ENCODE peak calls at places on chromosome 16, in five cellular contexts. A is A549, E is testis, Y is heart left ventricle, P is transverse colon. D is an unnamed sample.

GRCh38 chr16:46972429-46972970 is 974 bp downstream of the DNAJA2 start:
- DNase-seq in Y (no peak), E (peak), A (peak), P (no peak), D (no peak)

GRCh38 chr16:48212033-48212432 is 32.1 kb upstream of the LONP2 start:
- DNase-seq in Y (no peak), A (no peak), E (no peak), P (no peak), D (no peak)

GRCh38 chr16:86158688-86159360 is 259.9 kb downstream of the IRF8 start:
- DNase-seq in Y (no peak), A (peak), E (no peak), P (no peak), D (no peak)

GRCh38 chr16:85422374-85423185 is 190.5 kb upstream of the GSE1 start:
- DNase-seq in A (peak), Y (no peak), P (peak), E (peak), D (peak)

GRCh38 chr16:34802396-34802795 is 1343.0 kb downstream of the TP53TG3F start:
- DNase-seq in Y (no peak), A (no peak), E (no peak), P (no peak), D (no peak)

GRCh38 chr16:56029026-56029425 is 153.9 kb upstream of the CES5A start:
- DNase-seq in P (no peak), E (no peak), Y (no peak), A (no peak), D (no peak)

GRCh38 chr16:23155445-23156049 is 6.3 kb upstream of the USP31 start:
- DNase-seq in A (peak), E (peak), P (peak), Y (no peak), D (peak)

GRCh38 chr16:64122177-64122576 is 999.7 kb downstream of the CDH11 start:
- DNase-seq in A (no peak), Y (no peak), E (no peak), P (no peak), D (no peak)

GRCh38 chr16:50238314-50238713 is 28.0 kb upstream of the ADCY7 start:
- DNase-seq in E (no peak), Y (no peak), P (no peak), A (no peak), D (no peak)

GRCh38 chr16:31913668-31914067 is 40.1 kb downstream of the ZNF267 start:
- DNase-seq in P (no peak), A (no peak), Y (no peak), E (no peak), D (no peak)

GRCh38 chr16:66924527-66925321 is 611 bp downstream of the RRAD start:
- DNase-seq in P (peak), A (no peak), E (peak), Y (peak), D (peak)
- H3K27ac ChIP-seq in P (peak), A (peak), E (peak), Y (peak), D (peak)

GRCh38 chr16:83901101-83901500 is 2.2 kb downstream of the MLYCD start:
- DNase-seq in Y (no peak), E (no peak), A (no peak), P (no peak), D (no peak)

GRCh38 chr16:83898463-83899271 is at the start of gene MLYCD:
- DNase-seq in A (peak), Y (peak), E (peak), P (peak), D (peak)

GRCh38 chr16:83899978-83900377 is 1.1 kb downstream of the MLYCD start:
- DNase-seq in P (no peak), A (no peak), Y (no peak), E (no peak), D (no peak)

GRCh38 chr16:83900611-83901010 is 1.7 kb downstream of the MLYCD start:
- DNase-seq in P (no peak), Y (no peak), E (no peak), A (no peak), D (no peak)

DNA sequence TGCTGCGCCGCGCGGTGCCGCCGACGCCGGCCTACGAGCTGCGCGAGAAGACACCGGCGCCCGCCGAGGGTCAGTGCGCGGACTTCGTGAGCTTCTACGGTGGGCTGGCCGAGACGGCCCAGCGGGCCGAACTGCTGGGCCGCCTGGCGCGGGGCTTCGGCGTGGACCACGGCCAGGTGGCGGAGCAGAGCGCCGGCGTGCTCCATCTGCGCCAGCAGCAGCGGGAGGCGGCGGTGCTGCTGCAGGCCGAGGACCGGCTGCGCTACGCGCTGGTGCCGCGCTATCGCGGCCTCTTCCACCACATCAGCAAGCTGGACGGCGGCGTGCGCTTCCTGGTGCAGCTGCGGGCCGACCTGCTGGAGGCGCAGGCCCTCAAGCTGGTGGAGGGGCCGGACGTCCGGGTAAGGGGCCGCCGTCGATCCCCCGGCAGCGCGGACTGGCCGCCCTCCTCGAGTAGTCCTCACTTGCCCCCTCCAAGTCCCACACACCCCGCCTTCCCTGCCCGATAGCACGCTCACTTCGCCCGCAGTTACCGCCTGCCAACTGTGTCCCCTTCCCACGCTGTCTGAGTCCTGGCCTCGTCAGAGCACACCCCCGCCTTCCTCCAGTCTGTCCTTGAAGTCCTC is 470 bp downstream of the MLYCD start:
- DNase-seq in P (peak), A (peak), Y (peak), E (peak), D (peak)
- TF ChIP-seq POLR2A in P (peak), A (peak), Y (no peak), E (no peak), D (no peak)

DNA sequence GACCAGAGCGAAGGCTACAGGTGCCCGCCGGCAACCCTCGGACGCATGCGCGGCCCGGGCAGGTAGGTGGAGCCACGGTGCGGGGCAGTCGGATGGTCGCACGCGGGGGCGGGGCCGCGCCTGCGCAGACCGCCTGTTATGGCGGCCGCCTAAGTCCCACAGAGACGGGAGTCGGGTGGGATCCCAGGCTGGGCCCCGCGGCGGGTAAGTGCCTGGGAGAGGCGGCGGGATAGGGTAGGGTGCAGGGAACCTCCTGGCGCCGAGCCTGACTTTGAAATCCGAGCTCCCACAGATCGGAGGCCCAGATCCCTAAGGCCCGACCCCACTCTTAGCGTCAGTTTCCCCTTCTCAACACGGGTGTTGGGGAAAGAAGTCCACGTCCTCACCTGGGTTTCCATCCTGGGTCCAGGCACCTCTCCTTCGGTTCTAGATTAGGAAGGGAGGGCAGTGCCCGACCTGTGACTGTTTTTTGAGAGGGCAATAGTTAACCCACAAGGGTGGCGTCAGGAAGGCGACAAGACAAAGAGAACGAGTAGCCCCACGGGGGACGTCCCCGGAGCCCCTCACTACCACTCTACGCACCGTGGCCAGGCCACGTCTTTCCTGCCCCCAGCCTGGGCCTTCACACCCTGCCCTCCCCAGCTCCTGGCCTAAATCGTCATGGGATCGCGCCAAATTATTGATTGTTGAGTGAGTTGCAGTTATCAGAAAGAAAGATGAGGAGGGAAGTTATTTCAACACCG is at the start of gene METTL22:
- DNase-seq in E (peak), A (peak), Y (peak), P (peak), D (peak)
- H3K27ac ChIP-seq in E (peak), A (peak), Y (peak), P (peak), D (peak)

GRCh38 chr16:88810166-88810867 is 1.4 kb downstream of the APRT start:
- DNase-seq in E (no peak), Y (peak), P (no peak), A (no peak), D (no peak)

GRCh38 chr16:88811600-88811849 is 203 bp downstream of the APRT start:
- DNase-seq in E (no peak), Y (no peak), P (no peak), A (no peak), D (no peak)

GRCh38 chr16:88813396-88814143 is 1.8 kb upstream of the APRT start:
- DNase-seq in Y (no peak), E (no peak), A (no peak), P (no peak), D (no peak)

GRCh38 chr16:88810868-88811599 is 694 bp downstream of the APRT start:
- DNase-seq in A (peak), Y (peak), E (peak), P (peak), D (peak)

DNA sequence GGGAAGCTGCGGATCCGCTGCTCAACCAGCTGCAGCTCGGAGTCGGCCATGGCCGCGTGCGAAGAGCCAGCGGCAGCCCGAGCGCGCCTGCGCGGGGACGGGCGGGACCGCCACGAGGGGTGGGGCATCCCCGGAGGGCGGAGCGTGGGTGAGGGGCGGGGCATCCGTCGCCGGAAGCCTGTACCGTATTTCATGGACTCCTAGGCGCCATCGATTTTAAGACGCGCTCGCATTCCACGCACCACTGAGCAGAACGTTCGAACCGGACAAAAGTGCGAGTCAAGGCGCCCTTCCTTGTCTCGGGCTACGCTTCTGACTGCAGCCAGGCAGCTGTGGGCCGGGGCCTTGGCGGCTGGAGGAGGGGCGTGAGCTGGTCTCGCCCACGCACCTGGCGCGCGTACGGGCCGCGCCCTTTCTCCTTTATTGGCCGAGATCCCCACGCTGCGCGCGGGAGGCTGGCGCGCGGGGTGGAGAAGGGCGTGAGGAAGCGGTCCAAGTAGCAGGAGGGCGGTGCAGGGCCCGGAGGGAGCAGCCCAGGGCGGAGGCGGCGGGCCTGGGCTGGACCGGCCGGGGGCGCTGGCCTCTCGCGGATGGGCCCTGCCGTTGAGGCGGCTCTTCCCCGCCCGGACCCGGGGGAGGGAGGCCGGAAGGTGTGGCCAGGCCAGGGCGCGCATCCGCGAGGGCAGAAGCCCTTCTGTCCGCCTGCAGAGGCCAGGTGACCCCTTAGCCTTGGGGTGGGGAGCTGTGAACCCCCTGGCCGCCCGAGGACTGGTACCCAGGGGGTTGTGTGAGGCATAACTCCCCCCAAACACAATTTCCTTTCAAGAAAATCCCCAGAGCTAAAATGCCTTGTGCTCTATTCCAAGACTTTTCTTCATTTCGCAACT is at the start of gene APRT:
- DNase-seq in A (peak), Y (peak), P (peak), E (peak), D (peak)
- TF ChIP-seq POLR2A in A (peak), Y (peak), P (peak), E (no peak), D (no peak)

DNA sequence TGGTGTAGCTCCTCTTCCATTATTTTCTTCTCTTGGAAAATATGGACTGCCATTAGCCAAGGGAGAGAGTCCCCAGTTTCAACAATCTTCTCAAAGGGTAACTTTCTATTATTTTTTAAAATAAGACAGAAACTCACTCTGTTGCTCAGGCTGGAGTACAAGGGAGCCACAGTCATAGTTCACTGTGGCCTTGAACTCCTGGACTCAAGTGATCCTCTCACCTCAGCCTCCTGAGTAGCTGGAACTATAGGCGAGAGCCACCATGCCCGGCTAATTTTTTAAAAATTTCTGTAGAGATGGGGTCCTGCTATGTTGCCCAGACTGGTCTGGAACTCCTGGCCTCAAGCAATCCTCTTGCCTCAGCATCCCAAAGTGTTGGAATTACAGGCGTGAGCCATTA is 13.1 kb downstream of the COG4 start:
- DNase-seq in E (no peak), A (no peak), P (no peak), Y (no peak), D (no peak)
- H3K27ac ChIP-seq in E (no peak), A (no peak), P (no peak), Y (no peak), D (no peak)

DNA sequence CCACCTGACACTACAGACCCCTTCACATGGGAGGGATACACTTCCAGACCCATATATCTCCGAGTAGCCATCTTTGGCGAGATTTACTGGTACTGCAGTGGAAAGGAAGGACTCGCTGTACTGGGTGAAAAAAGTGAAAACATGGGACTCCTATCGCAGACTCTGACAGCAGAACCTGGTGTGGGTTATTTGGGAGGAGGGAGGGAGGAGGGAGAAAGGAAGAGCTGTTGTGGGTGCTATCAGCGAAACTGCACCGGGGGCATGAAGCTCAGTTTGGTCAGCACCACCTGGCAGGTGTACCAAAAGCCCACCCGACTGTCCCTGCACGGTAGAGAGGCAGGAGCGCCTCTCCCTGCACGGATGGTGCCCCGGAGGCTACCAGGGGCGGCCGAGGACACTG is 5.0 kb downstream of the HBQ1 start:
- DNase-seq in Y (no peak), E (no peak), A (no peak), P (no peak), D (no peak)
- TF ChIP-seq POLR2A in Y (no peak), E (no peak), A (no peak), P (no peak), D (no peak)

GRCh38 chr16:11612110-11612981 is 25.6 kb upstream of the LITAF start:
- DNase-seq in Y (no peak), P (peak), A (peak), E (peak), D (peak)

GRCh38 chr16:11609474-11610120 is 22.9 kb upstream of the LITAF start:
- DNase-seq in Y (no peak), P (no peak), E (no peak), A (no peak), D (no peak)

GRCh38 chr16:11610580-11610979 is 23.9 kb upstream of the LITAF start:
- DNase-seq in E (no peak), Y (no peak), P (no peak), A (peak), D (no peak)

GRCh38 chr16:11613381-11614303 is 26.9 kb upstream of the LITAF start:
- DNase-seq in Y (peak), E (peak), A (no peak), P (peak), D (peak)

GRCh38 chr16:11610121-11610505 is 23.4 kb upstream of the LITAF start:
- DNase-seq in A (no peak), P (no peak), Y (no peak), E (no peak), D (no peak)
- H3K27ac ChIP-seq in A (peak), P (no peak), Y (no peak), E (no peak), D (no peak)

GRCh38 chr16:30527635-30528178 is 1.3 kb upstream of the ZNF768 start:
- DNase-seq in Y (no peak), E (no peak), A (no peak), P (peak), D (peak)
- TF ChIP-seq POLR2A in Y (no peak), E (no peak), A (peak), P (no peak), D (no peak)

GRCh38 chr16:11871193-11871592 is 19.9 kb upstream of the RSL1D1 start:
- DNase-seq in A (peak), Y (no peak), E (peak), P (no peak), D (no peak)
- H3K27ac ChIP-seq in A (no peak), Y (no peak), E (no peak), P (no peak), D (no peak)

GRCh38 chr16:2095918-2096582 is 39.6 kb downstream of the PKD1 start:
- DNase-seq in Y (no peak), A (no peak), E (no peak), P (no peak), D (no peak)

GRCh38 chr16:2091722-2092620 is 43.7 kb downstream of the PKD1 start:
- DNase-seq in E (no peak), Y (no peak), P (peak), A (no peak), D (peak)

GRCh38 chr16:2095315-2095853 is 40.3 kb downstream of the PKD1 start:
- DNase-seq in P (no peak), Y (no peak), E (no peak), A (no peak), D (no peak)

GRCh38 chr16:2092866-2093265 is 42.8 kb downstream of the PKD1 start:
- DNase-seq in A (no peak), Y (no peak), E (no peak), P (no peak), D (no peak)

DNA sequence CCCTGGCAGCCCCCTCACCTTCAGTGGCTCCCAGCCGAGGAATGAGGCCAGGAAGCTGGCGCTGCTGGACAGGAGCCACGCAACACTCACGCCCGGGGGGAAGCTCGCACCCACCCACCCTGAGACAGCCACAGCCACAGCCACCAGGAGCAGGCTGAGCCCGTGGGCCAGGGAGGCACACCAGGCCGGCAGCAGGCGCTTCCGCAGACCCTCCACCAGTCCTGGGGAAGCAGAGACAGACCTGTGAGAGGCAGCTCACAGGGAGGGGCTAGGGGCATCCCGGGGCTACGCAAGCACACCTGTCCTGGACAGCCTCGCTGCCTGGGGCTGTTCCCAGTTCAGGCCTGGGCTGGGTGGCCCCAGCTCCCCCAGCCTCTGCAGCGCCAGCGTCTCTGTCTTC is 41.9 kb downstream of the PKD1 start:
- DNase-seq in E (no peak), A (no peak), Y (no peak), P (no peak), D (no peak)
- TF ChIP-seq POLR2A in E (no peak), A (no peak), Y (no peak), P (no peak), D (no peak)

D was measured in stomach.